ENCODE peak calls at places on chromosomes 6 and 20, in five cellular contexts. T is sigmoid colon, J is astrocyte of the cerebellum, V is left lung, G is choroid plexus epithelial cell. X is an unnamed sample.

GRCh38 chr20:19996970-19997369 is 20.2 kb upstream of the NAA20 start:
- DNase-seq in T (no peak), J (peak), V (no peak), G (peak), X (no peak)

GRCh38 chr6:157608221-157609075 is 214.6 kb upstream of the SNX9 start:
- DNase-seq in T (no peak), J (no peak), V (no peak), G (no peak), X (no peak)

GRCh38 chr6:125123468-125124249 is 29.9 kb upstream of the TPD52L1 start:
- DNase-seq in T (no peak), J (no peak), V (no peak), G (peak), X (no peak)

GRCh38 chr20:29741894-29742698 is 1515.4 kb upstream of the DEFB115 start:
- DNase-seq in T (no peak), J (no peak), V (peak), G (no peak), X (no peak)

GRCh38 chr20:10089871-10090587 is 55.2 kb downstream of the ANKEF1 start:
- DNase-seq in T (no peak), J (no peak), V (no peak), G (no peak), X (no peak)

GRCh38 chr6:38599966-38600550 is 39.7 kb downstream of the BTBD9 start:
- DNase-seq in T (no peak), J (no peak), V (no peak), G (peak), X (no peak)

GRCh38 chr6:47669684-47670515 is 28.5 kb upstream of the ADGRF4 start:
- DNase-seq in T (no peak), J (no peak), V (no peak), G (peak), X (no peak)

GRCh38 chr6:110317189-110317588 is 41.0 kb downstream of the METTL24 start:
- DNase-seq in T (no peak), J (no peak), V (no peak), G (no peak), X (no peak)

GRCh38 chr6:153117986-153118886 is 12.8 kb downstream of the RGS17 start:
- DNase-seq in T (no peak), J (no peak), V (no peak), G (peak), X (peak)

GRCh38 chr6:41488392-41489129 is 57.6 kb upstream of the FOXP4 start:
- DNase-seq in T (no peak), J (peak), V (no peak), G (peak), X (peak)

GRCh38 chr6:116323863-116324262 is 44.1 kb upstream of the TSPYL1 start:
- DNase-seq in T (no peak), J (no peak), V (no peak), G (no peak), X (no peak)

GRCh38 chr6:42511803-42512422 is 51.9 kb upstream of the UBR2 start:
- DNase-seq in T (no peak), J (no peak), V (no peak), G (no peak), X (no peak)

GRCh38 chr6:154989457-154989856 is 5.7 kb upstream of the TIAM2 start:
- DNase-seq in T (no peak), J (no peak), V (no peak), G (no peak), X (no peak)

GRCh38 chr6:144534123-144534676 is 249.1 kb downstream of the UTRN start:
- DNase-seq in T (no peak), J (no peak), V (no peak), G (no peak), X (no peak)

GRCh38 chr6:111872521-111873177 is 603 bp downstream of the FYN start:
- DNase-seq in T (peak), J (no peak), V (peak), G (peak), X (no peak)

DNA sequence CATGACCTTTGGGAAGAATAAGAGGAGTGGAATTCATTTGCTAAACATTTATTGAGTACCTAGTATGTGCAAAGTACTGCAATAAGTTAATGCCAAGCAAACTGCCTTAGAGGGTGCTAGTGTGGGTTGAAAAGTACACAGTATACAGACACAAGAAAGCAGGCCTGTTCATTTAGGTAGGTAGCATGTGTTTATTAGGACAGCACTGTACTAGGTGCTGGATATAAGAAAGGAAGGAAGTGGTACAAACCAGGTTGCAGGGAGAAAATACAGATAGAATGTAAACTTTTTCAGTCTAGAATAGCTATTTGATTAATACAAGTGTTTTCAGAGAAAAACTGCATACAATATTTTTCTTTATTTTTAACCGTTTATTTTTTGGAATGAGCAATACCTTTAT is 68.1 kb downstream of the PHF20 start:
- DNase-seq in T (no peak), J (no peak), V (no peak), G (no peak), X (no peak)
- H3K4me3 ChIP-seq in T (no peak), J (no peak), V (no peak), G (no peak), X (no peak)

GRCh38 chr6:37256692-37257319 is 766 bp upstream of the TBC1D22B start:
- DNase-seq in T (no peak), J (no peak), V (no peak), G (peak), X (no peak)
- H3K4me3 ChIP-seq in T (peak), J (peak), V (peak), G (peak), X (peak)

DNA sequence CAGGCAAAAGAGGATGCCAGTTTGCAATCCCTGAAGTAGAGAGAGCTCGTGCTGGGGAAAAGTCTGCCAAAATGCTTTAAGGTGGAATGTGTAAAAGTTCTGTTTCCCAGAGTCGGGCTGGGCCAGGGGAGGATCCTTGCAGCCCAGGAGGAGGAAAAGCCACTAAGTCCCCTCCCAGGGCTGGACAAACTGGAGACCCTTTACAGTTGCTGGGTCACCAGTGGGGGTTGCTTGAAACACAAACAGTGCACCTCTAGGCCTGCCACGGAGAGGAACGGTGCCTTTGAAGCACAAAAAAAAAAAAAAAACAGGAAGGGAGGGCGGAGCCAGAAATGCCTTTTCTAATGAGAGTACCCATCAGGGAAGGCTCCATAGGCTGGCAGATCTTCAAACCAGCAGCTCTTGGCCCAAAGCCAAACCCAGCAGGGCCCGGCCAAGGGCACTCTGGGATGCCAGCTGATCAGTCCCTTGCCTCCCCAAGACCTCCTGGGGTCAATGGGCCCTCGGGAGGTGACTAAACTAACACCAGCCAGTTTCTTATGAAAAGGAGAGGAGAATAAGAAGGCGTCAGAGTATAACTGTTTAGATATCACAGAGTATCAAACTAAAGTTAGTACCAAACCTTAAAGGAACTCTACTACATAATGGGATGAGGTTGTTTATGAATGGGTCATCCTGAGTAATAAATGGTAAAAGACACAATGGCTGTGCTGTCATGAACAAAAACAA is 23.7 kb downstream of the HLA-A start:
- DNase-seq in T (peak), J (no peak), V (peak), G (peak), X (no peak)
- H3K4me3 ChIP-seq in T (peak), J (peak), V (peak), G (peak), X (no peak)

GRCh38 chr20:59146801-59147118 is 16.9 kb upstream of the ZNF831 start:
- DNase-seq in T (no peak), J (no peak), V (no peak), G (no peak), X (no peak)

GRCh38 chr20:59148713-59149493 is 14.7 kb upstream of the ZNF831 start:
- DNase-seq in T (no peak), J (no peak), V (no peak), G (no peak), X (no peak)

GRCh38 chr20:59145926-59146800 is 17.5 kb upstream of the ZNF831 start:
- DNase-seq in T (no peak), J (no peak), V (no peak), G (no peak), X (no peak)

GRCh38 chr20:59145247-59145925 is 18.2 kb upstream of the ZNF831 start:
- DNase-seq in T (no peak), J (no peak), V (no peak), G (no peak), X (no peak)

DNA sequence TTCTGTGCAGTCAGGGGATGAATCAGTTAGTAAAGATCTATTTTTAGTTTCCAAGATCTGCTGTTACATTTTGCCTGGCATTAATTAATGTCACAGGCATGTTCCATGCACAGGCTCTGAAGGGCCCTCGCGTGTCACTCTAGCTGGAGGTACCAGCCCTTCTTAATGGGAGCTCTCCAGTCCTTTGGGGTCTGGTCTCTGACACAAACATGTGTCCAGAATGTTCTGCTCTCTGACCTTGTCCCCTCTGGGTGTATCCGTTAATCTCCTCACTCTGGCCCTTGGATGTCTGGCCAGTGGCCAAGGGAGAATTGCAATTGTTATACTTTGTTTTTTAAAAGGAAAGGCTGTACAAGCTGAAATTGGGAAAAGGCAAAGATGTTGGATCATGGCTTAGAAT is 16.4 kb upstream of the ZNF831 start:
- DNase-seq in T (no peak), J (no peak), V (no peak), G (no peak), X (no peak)
- H3K4me3 ChIP-seq in T (no peak), J (no peak), V (no peak), G (no peak), X (no peak)

GRCh38 chr6:28774292-28775051 is 149.3 kb downstream of the TRIM27 start:
- DNase-seq in T (no peak), J (no peak), V (no peak), G (no peak), X (no peak)

GRCh38 chr6:28769626-28770402 is 154.0 kb downstream of the TRIM27 start:
- DNase-seq in T (no peak), J (no peak), V (no peak), G (peak), X (no peak)

GRCh38 chr6:28772480-28773381 is 151.1 kb downstream of the TRIM27 start:
- DNase-seq in T (no peak), J (no peak), V (no peak), G (no peak), X (no peak)

GRCh38 chr6:28770732-28771131 is 153.1 kb downstream of the TRIM27 start:
- DNase-seq in T (no peak), J (no peak), V (no peak), G (no peak), X (no peak)

DNA sequence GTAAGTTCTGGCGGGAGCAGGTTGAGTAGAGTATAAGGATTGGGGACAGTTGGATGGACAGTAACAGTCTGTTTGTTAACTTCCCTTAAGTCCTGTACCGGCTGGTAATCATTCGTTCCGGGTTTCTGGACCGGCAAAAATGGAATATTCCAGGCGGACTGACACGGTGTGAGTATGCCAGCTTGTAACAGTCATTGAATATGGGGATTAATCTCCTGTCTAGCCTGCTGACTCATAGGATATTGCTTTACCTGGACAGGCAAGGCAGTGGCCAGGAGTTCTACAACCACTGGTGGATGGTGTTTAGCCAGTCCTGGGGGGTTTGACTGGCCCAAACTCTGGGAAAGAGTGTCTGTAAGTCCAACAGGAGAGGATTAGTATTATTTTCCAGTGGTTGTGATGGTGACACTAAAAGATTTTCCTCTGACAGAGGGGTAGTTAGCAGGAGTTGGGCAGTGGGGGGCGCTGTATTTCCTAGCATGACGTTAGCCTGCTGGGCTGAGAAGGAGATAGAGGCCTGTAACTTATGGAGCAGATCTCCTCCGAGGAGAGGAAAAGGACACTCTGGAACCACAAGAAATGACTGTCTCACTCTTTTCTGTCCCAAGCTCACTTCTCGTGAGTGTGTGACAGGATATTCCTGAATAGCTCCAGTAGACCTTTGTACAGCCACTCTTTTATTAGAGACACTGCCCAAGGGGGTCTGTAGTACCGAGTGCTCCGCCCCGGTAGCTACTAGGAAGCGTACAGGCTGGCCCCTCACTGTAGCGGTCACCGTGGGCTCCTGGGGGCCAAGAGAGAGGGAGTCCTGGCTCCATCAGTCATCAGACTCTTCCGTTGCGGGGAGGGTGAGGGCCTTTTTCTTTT is 152.2 kb downstream of the TRIM27 start:
- DNase-seq in T (no peak), J (no peak), V (no peak), G (no peak), X (no peak)
- H3K4me3 ChIP-seq in T (no peak), J (no peak), V (no peak), G (no peak), X (no peak)

DNA sequence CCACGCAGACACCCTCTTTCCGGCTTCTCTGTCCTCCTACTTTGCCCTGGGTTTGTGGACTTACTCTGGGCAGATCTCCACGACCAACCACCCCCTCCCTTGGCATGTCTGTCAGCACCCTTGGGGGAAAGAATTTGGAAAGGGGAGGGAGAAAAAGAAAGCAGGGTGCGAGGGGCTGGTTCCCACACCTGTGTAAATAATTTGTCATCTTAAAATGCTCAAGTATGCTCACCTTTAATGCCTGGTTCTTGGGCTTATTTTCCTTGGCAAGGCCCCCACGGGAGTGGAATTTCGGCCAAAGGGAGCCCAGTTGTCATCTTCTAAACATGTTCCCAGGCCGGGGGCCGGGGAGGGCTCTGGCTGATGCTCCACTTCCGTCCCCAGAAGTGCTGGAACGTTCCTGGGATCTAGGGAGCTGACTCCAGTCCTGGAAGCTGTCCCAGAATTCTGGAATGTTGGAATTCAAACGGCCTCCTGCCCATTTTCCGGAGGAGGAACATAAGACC is 122.1 kb downstream of the CEBPB start:
- DNase-seq in T (peak), J (peak), V (peak), G (peak), X (peak)
- H3K4me3 ChIP-seq in T (no peak), J (no peak), V (no peak), G (no peak), X (no peak)

DNA sequence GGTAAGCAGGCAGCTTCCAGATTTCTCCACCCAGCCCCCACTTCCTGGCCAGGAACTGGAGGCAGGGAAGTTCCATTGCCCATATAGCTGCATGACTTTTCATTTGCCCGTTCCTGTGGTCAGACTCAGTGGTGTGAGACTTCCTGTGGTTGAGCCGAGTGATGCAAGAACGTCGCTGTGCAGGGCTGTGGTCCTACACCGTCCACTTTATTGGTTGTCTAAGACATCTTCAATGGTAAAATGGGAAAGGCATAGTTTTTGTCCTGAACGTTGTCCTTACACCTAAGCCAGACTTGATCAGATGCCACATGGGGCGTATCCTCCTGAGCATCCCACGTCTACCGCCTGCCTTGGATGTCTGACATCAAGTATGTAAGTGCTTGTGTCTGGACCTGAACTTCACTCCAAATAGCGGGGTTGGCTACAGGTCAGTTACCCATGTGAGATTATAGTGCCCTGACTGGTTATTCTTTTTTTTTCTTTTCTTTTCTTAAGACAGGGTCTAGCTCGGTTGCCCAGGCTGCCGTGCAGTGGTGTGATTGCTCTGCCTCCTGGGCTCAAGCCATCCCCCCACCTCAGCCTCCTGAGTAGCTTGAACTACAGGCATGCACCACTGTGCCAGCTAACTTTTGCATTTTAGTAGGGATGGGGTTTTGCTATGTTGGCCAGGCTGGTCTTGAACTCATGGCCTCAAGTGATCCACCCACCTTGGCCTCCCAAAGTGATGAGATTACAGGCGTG is 25.9 kb upstream of the GTSF1L start:
- DNase-seq in T (no peak), J (peak), V (peak), G (peak), X (peak)
- H3K4me3 ChIP-seq in T (no peak), J (no peak), V (no peak), G (no peak), X (no peak)

GRCh38 chr6:149248688-149249369 is 68.7 kb upstream of the TAB2 start:
- DNase-seq in T (no peak), J (no peak), V (no peak), G (no peak), X (no peak)
- H3K4me3 ChIP-seq in T (no peak), J (no peak), V (no peak), G (no peak), X (no peak)